ENCODE peak calls at places on chromosomes 12 and 14, in ten cellular contexts. S is stimulated activated CD4-positive, alpha-beta T cell treated with anti-CD3 and anti-CD28 coated beads, Interleukin-1b, Interleukin-23, amount 100 ng/mL, for 1 hour; R is activated naive CD8-positive, alpha-beta T cell treated with anti-CD3 and anti-CD28 coated beads, Interleukin-2, amount 50 U/mL, for 16 hours; Z is CD8-positive, alpha-beta memory T cell; I is CD8-positive, alpha-beta T cell; V is T-helper 2 cell; Y is lower leg skin; B is H54; G is progenitor cell of endocrine pancreas; E is SK-N-DZ. A is an unnamed sample.

GRCh38 chr14:94101748-94102147 is 8.8 kb upstream of the IFI27 start:
- DNase-seq in E (no peak), Y (no peak), I (no peak), V (no peak), R (no peak), Z (no peak), G (no peak), S (no peak), B (no peak), A (no peak)

GRCh38 chr14:75147423-75148071 is 20.7 kb upstream of the NEK9 start:
- DNase-seq in V (no peak), S (no peak), R (no peak), Y (peak), E (no peak), Z (no peak), B (no peak), I (peak), G (peak), A (peak)

GRCh38 chr14:100448376-100448775 is 125.2 kb downstream of the SLC25A47 start:
- DNase-seq in G (no peak), Y (peak), I (no peak), V (no peak), S (no peak), E (no peak), Z (no peak), R (no peak), B (no peak), A (no peak)

GRCh38 chr14:49971156-49972141 is 78.6 kb downstream of the ARF6 start:
- DNase-seq in V (peak), Z (peak), E (no peak), Y (peak), S (no peak), G (no peak), B (no peak), I (peak), R (no peak), A (peak)

GRCh38 chr14:92258934-92259333 is 64.0 kb upstream of the SLC24A4 start:
- DNase-seq in Z (no peak), I (no peak), B (no peak), R (no peak), G (no peak), V (no peak), Y (no peak), S (no peak), E (no peak), A (no peak)

GRCh38 chr12:104702565-104703139 is 245.9 kb downstream of the CHST11 start:
- DNase-seq in B (no peak), Z (no peak), R (no peak), E (no peak), Y (peak), S (no peak), V (no peak), G (no peak), I (no peak), A (peak)

GRCh38 chr12:56029666-56030293 is 8.9 kb downstream of the IKZF4 start:
- DNase-seq in R (no peak), I (peak), V (no peak), E (peak), Z (peak), S (no peak), B (peak), Y (no peak), G (peak), A (peak)

GRCh38 chr14:75208843-75209242 is 32.4 kb upstream of the TMED10 start:
- DNase-seq in V (no peak), R (no peak), Z (no peak), Y (no peak), B (no peak), E (no peak), S (no peak), G (no peak), I (no peak), A (no peak)

GRCh38 chr12:47767197-47767724 is 5.8 kb upstream of the SLC48A1 start:
- DNase-seq in V (peak), I (peak), G (no peak), R (peak), Z (peak), S (peak), B (no peak), E (peak), Y (no peak), A (peak)

GRCh38 chr12:130965668-130966067 is 12.0 kb downstream of the ADGRD1 start:
- DNase-seq in S (no peak), G (no peak), Z (no peak), R (no peak), B (no peak), I (no peak), V (no peak), E (no peak), Y (no peak), A (peak)

GRCh38 chr12:46788247-46788887 is 37.4 kb downstream of the SLC38A4 start:
- DNase-seq in S (no peak), R (no peak), V (no peak), I (no peak), Y (no peak), G (no peak), Z (no peak), E (no peak), B (no peak), A (peak)

GRCh38 chr12:132339856-132340255 is 10.5 kb upstream of the GALNT9 start:
- DNase-seq in Y (no peak), R (no peak), V (no peak), B (no peak), E (no peak), I (no peak), G (no peak), Z (no peak), S (no peak), A (no peak)

GRCh38 chr12:55637467-55637866 is 775 bp downstream of the OR10P1 start:
- DNase-seq in R (no peak), S (no peak), V (peak), Y (no peak), E (no peak), Z (peak), I (peak), B (no peak), G (no peak), A (no peak)

GRCh38 chr12:3160081-3160480 is 82.9 kb downstream of the TSPAN9 start:
- DNase-seq in S (no peak), E (no peak), Z (no peak), B (no peak), Y (no peak), R (no peak), I (no peak), V (no peak), G (no peak), A (peak)

GRCh38 chr14:97025722-97026121 is 228.5 kb downstream of the VRK1 start:
- DNase-seq in V (no peak), R (no peak), G (peak), B (no peak), Y (no peak), S (no peak), E (no peak), I (no peak), Z (no peak), A (no peak)